ENCODE peak calls at places on chromosomes 11 and 22, in nine cellular contexts. I is RWPE1; C is brain pericyte; V is stimulated activated CD4-positive, alpha-beta T cell treated with anti-CD3 and anti-CD28 coated beads, Interleukin-2, amount 100 ng/mL, for 48 hours; R is activated T-helper 9 cell treated with anti-CD3 and anti-CD28 coated beads, Interleukin-2, amount 50 U/mL, for 16 hours; D is Kasumi-1; L is midbrain; E is CMK; G is MCF 10A. J is an unnamed sample.

GRCh38 chr11:16806791-16807190 is 68.3 kb downstream of the C11orf58 start:
- DNase-seq in I (peak), C (no peak), V (no peak), R (no peak), D (no peak), L (peak), E (no peak), G (no peak), J (no peak)

GRCh38 chr11:118168751-118169150 is 7.7 kb downstream of the SCN2B start:
- DNase-seq in I (no peak), C (no peak), V (no peak), R (no peak), D (no peak), L (no peak), E (no peak), G (peak), J (no peak)

GRCh38 chr11:12787847-12788246 is 113.6 kb downstream of the TEAD1 start:
- DNase-seq in I (no peak), C (no peak), V (no peak), R (no peak), D (no peak), L (no peak), E (no peak), G (peak), J (no peak)

GRCh38 chr22:19648419-19648929 is 65.8 kb upstream of the SEPTIN5 start:
- DNase-seq in I (no peak), C (no peak), V (no peak), R (no peak), D (no peak), L (no peak), E (no peak), G (peak), J (peak)

GRCh38 chr11:79285756-79286155 is 155.1 kb downstream of the TENM4 start:
- DNase-seq in I (no peak), C (no peak), V (no peak), R (no peak), D (no peak), L (no peak), E (no peak), G (no peak), J (no peak)

GRCh38 chr11:10329935-10330334 is 25.1 kb downstream of the ADM start:
- DNase-seq in I (no peak), C (peak), V (no peak), R (no peak), D (no peak), L (no peak), E (no peak), G (peak), J (no peak)

GRCh38 chr11:97269527-97269926 is 879.7 kb downstream of the JRKL start:
- DNase-seq in I (peak), C (no peak), V (no peak), R (no peak), D (peak), L (no peak), E (no peak), G (peak), J (peak)

GRCh38 chr11:61701298-61701993 is 21.3 kb downstream of the DAGLA start:
- DNase-seq in I (no peak), C (no peak), V (no peak), R (no peak), D (peak), L (peak), E (peak), G (no peak), J (peak)

GRCh38 chr11:65448418-65449196 is 26.0 kb downstream of the NEAT1 start:
- DNase-seq in I (no peak), C (no peak), V (no peak), R (no peak), D (no peak), L (no peak), E (peak), G (peak), J (peak)

GRCh38 chr11:64340671-64341335 is 799 bp downstream of the CCDC88B start:
- DNase-seq in I (no peak), C (no peak), V (peak), R (peak), D (peak), L (no peak), E (peak), G (no peak), J (peak)

GRCh38 chr11:80136991-80137390 is 696.2 kb upstream of the TENM4 start:
- DNase-seq in I (no peak), C (no peak), V (no peak), R (no peak), D (no peak), L (no peak), E (no peak), G (no peak), J (no peak)

GRCh38 chr11:65225284-65226102 is 36.3 kb upstream of the POLA2 start:
- DNase-seq in I (peak), C (no peak), V (peak), R (peak), D (peak), L (peak), E (peak), G (peak), J (peak)

GRCh38 chr22:32696089-32696488 is 105.4 kb upstream of the TIMP3 start:
- DNase-seq in I (no peak), C (no peak), V (no peak), R (no peak), D (no peak), L (no peak), E (no peak), G (no peak), J (no peak)

GRCh38 chr11:36431429-36432092 is 78.5 kb downstream of the TRAF6 start:
- DNase-seq in I (peak), C (peak), V (peak), R (peak), D (peak), L (peak), E (no peak), G (peak), J (no peak)

GRCh38 chr11:130246719-130247118 is 68.0 kb downstream of the ZBTB44 start:
- DNase-seq in I (no peak), C (no peak), V (no peak), R (no peak), D (no peak), L (no peak), E (no peak), G (peak), J (no peak)

GRCh38 chr22:45212992-45213751 is 27.5 kb downstream of the KIAA0930 start:
- DNase-seq in I (no peak), C (no peak), V (no peak), R (no peak), D (peak), L (peak), E (no peak), G (peak), J (no peak)

GRCh38 chr11:25860677-25861445 is 471.1 kb upstream of the ANO3 start:
- DNase-seq in I (no peak), C (peak), V (no peak), R (no peak), D (no peak), L (no peak), E (no peak), G (peak), J (no peak)

GRCh38 chr11:65524747-65525658 is at the start of gene SCYL1:
- DNase-seq in I (peak), C (no peak), V (peak), R (peak), D (peak), L (peak), E (peak), G (peak), J (peak)

GRCh38 chr11:6628526-6628925 is 9.3 kb upstream of the TPP1 start:
- DNase-seq in I (no peak), C (no peak), V (no peak), R (no peak), D (no peak), L (no peak), E (no peak), G (no peak), J (no peak)

GRCh38 chr11:59179121-59179520 is 7.2 kb downstream of the DTX4 start:
- DNase-seq in I (no peak), C (no peak), V (no peak), R (no peak), D (no peak), L (no peak), E (no peak), G (no peak), J (no peak)

GRCh38 chr11:115548878-115549528 is 44.8 kb upstream of the CADM1 start:
- DNase-seq in I (no peak), C (no peak), V (no peak), R (no peak), D (no peak), L (no peak), E (no peak), G (no peak), J (peak)

GRCh38 chr22:20553947-20554741 is 46.7 kb downstream of the MED15 start:
- DNase-seq in I (no peak), C (no peak), V (no peak), R (no peak), D (no peak), L (no peak), E (no peak), G (no peak), J (no peak)

GRCh38 chr22:38607680-38608079 is 37.7 kb upstream of the DMC1 start:
- DNase-seq in I (no peak), C (no peak), V (no peak), R (no peak), D (no peak), L (no peak), E (no peak), G (no peak), J (no peak)

GRCh38 chr11:3860360-3860759 is 4.9 kb downstream of the STIM1 start:
- DNase-seq in I (no peak), C (no peak), V (no peak), R (no peak), D (no peak), L (no peak), E (no peak), G (no peak), J (no peak)

GRCh38 chr11:97691061-97691460 is 1301.2 kb downstream of the JRKL start:
- DNase-seq in I (no peak), C (no peak), V (no peak), R (no peak), D (no peak), L (no peak), E (no peak), G (no peak), J (peak)

GRCh38 chr22:38088723-38089473 is 4.9 kb upstream of the SLC16A8 start:
- DNase-seq in I (no peak), C (no peak), V (no peak), R (no peak), D (no peak), L (no peak), E (no peak), G (no peak), J (no peak)

GRCh38 chr11:94151903-94152677 is 23.4 kb downstream of the PANX1 start:
- DNase-seq in I (peak), C (no peak), V (no peak), R (no peak), D (peak), L (no peak), E (no peak), G (peak), J (no peak)

GRCh38 chr11:104332110-104332509 is 168.2 kb upstream of the PDGFD start:
- DNase-seq in I (no peak), C (no peak), V (no peak), R (no peak), D (no peak), L (no peak), E (no peak), G (peak), J (peak)

GRCh38 chr22:46287873-46288751 is 8.6 kb upstream of the GTSE1 start:
- DNase-seq in I (no peak), C (no peak), V (no peak), R (no peak), D (peak), L (no peak), E (peak), G (no peak), J (no peak)

GRCh38 chr22:49541451-49542230 is 286.0 kb downstream of the BRD1 start:
- DNase-seq in I (no peak), C (no peak), V (no peak), R (no peak), D (no peak), L (no peak), E (no peak), G (no peak), J (no peak)

GRCh38 chr11:75898871-75899270 is 83.9 kb downstream of the UVRAG start:
- DNase-seq in I (no peak), C (no peak), V (no peak), R (no peak), D (no peak), L (no peak), E (no peak), G (no peak), J (no peak)

GRCh38 chr22:41106122-41106968 is 14.0 kb downstream of the EP300 start:
- DNase-seq in I (no peak), C (no peak), V (no peak), R (no peak), D (no peak), L (no peak), E (no peak), G (peak), J (no peak)

GRCh38 chr11:33310720-33311500 is 53.7 kb downstream of the HIPK3 start:
- DNase-seq in I (no peak), C (peak), V (no peak), R (no peak), D (peak), L (no peak), E (no peak), G (peak), J (no peak)

GRCh38 chr11:78214331-78215194 is 25.8 kb downstream of the USP35 start:
- DNase-seq in I (no peak), C (no peak), V (no peak), R (no peak), D (no peak), L (no peak), E (no peak), G (no peak), J (no peak)

GRCh38 chr22:38110008-38110862 is at the start of gene BAIAP2L2:
- DNase-seq in I (peak), C (no peak), V (no peak), R (no peak), D (no peak), L (no peak), E (no peak), G (no peak), J (no peak)

GRCh38 chr11:2525941-2526807 is 81.4 kb downstream of the KCNQ1 start:
- DNase-seq in I (no peak), C (no peak), V (no peak), R (no peak), D (no peak), L (no peak), E (no peak), G (no peak), J (no peak)